ENCODE peak calls at places on chromosomes 3 and 15, in eight cellular contexts. Q, F, W, K, J, U, I and A are unnamed samples.

GRCh38 chr15:80706161-80706560 is 11.1 kb downstream of the ABHD17C start:
- DNase-seq in Q (no peak), F (no peak), W (no peak), K (no peak), J (no peak), U (no peak), I (no peak), A (no peak)

GRCh38 chr3:139481116-139481515 is 4.8 kb upstream of the RBP2 start:
- DNase-seq in Q (no peak), F (no peak), W (no peak), K (no peak), J (no peak), U (no peak), I (no peak), A (no peak)

GRCh38 chr3:16399473-16399872 is 114.0 kb downstream of the RFTN1 start:
- DNase-seq in Q (no peak), F (peak; percentile 71), W (no peak), K (peak; percentile 34), J (peak; percentile 38), U (peak; percentile 63), I (peak; percentile 9), A (no peak)

GRCh38 chr15:48565560-48566482 is 79.7 kb downstream of the FBN1 start:
- DNase-seq in Q (no peak), F (no peak), W (no peak), K (no peak), J (no peak), U (no peak), I (no peak), A (no peak)

GRCh38 chr15:71230303-71230702 is 115.0 kb downstream of the THSD4 start:
- DNase-seq in Q (no peak), F (peak; percentile 46), W (no peak), K (no peak), J (no peak), U (no peak), I (no peak), A (no peak)

GRCh38 chr3:167773584-167773983 is 38.1 kb downstream of the SERPINI1 start:
- DNase-seq in Q (no peak), F (no peak), W (no peak), K (no peak), J (no peak), U (no peak), I (no peak), A (no peak)

GRCh38 chr3:195039180-195039843 is 231.6 kb downstream of the XXYLT1 start:
- DNase-seq in Q (no peak), F (peak; percentile 25), W (no peak), K (no peak), J (no peak), U (no peak), I (no peak), A (no peak)

GRCh38 chr15:63509933-63510547 is 5.6 kb downstream of the USP3 start:
- DNase-seq in Q (no peak), F (no peak), W (no peak), K (no peak), J (no peak), U (no peak), I (no peak), A (no peak)

GRCh38 chr15:97126556-97127233 is 796.2 kb downstream of the NR2F2 start:
- DNase-seq in Q (no peak), F (no peak), W (no peak), K (no peak), J (no peak), U (no peak), I (no peak), A (no peak)

GRCh38 chr3:30658328-30659052 is 52.1 kb downstream of the TGFBR2 start:
- DNase-seq in Q (no peak), F (no peak), W (no peak), K (no peak), J (no peak), U (no peak), I (no peak), A (no peak)

GRCh38 chr3:171357721-171358120 is 102.5 kb downstream of the TNIK start:
- DNase-seq in Q (no peak), F (no peak), W (no peak), K (no peak), J (no peak), U (no peak), I (no peak), A (no peak)

GRCh38 chr3:57803647-57804081 is 47.6 kb downstream of the SLMAP start:
- DNase-seq in Q (no peak), F (no peak), W (no peak), K (no peak), J (peak; percentile 33), U (peak; percentile 17), I (peak; percentile 52), A (no peak)

GRCh38 chr15:68650901-68651709 is 72.3 kb downstream of the CORO2B start:
- DNase-seq in Q (peak; percentile 88), F (peak; percentile 77), W (peak; percentile 61), K (peak; percentile 78), J (peak; percentile 22), U (peak; percentile 62), I (peak; percentile 90), A (peak; percentile 76)

GRCh38 chr3:23992051-23992628 is 47.1 kb downstream of the NR1D2 start:
- DNase-seq in Q (no peak), F (no peak), W (no peak), K (no peak), J (no peak), U (no peak), I (no peak), A (no peak)

GRCh38 chr3:59265566-59265965 is 215.7 kb upstream of the CFAP20DC start:
- DNase-seq in Q (no peak), F (no peak), W (peak; percentile 48), K (no peak), J (no peak), U (peak; percentile 47), I (no peak), A (no peak)

GRCh38 chr3:50585919-50586762 is 16.8 kb downstream of the HEMK1 start:
- DNase-seq in Q (no peak), F (no peak), W (no peak), K (no peak), J (no peak), U (no peak), I (no peak), A (no peak)

GRCh38 chr3:50586763-50587070 is 17.4 kb downstream of the HEMK1 start:
- DNase-seq in Q (no peak), F (no peak), W (no peak), K (no peak), J (no peak), U (no peak), I (no peak), A (no peak)

GRCh38 chr3:50588759-50589433 is 19.6 kb downstream of the HEMK1 start:
- DNase-seq in Q (no peak), F (no peak), W (no peak), K (no peak), J (no peak), U (no peak), I (no peak), A (no peak)

GRCh38 chr3:50587806-50588758 is 18.8 kb downstream of the HEMK1 start:
- DNase-seq in Q (no peak), F (no peak), W (no peak), K (no peak), J (no peak), U (no peak), I (no peak), A (no peak)

GRCh38 chr3:50587373-50587772 is 18.1 kb downstream of the HEMK1 start:
- DNase-seq in Q (no peak), F (no peak), W (no peak), K (no peak), J (no peak), U (no peak), I (no peak), A (no peak)
- TF ChIP-seq POLR2A in Q (no peak), F (no peak), W (no peak), K (no peak), J (no peak), U (no peak), I (no peak), A (no peak)

DNA sequence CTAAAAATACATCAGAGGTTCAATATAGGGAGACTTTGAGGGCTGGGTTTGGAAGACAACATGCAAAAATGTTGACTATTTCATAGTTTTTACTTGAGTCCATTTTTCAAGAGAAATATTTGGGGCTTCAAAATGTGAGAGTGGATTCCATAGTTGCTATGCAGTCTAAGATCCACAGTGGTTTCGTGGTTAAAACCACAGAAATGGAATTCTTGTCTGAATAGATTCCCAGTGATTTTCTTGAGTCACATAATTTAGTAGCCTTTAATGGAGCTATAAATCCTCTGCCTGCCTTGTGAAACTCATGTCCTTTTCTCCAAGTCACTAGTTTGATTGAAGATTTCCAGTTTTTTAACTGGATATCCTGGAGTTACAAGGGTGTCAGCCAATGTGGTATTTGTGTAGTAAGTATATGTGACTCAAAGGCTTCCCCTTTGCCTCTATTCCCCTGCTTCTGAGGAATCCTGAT is 94.7 kb upstream of the RBMS3 start:
- DNase-seq in Q (no peak), F (no peak), W (no peak), K (no peak), J (no peak), U (no peak), I (no peak), A (no peak)
- H3K27ac ChIP-seq in Q (no peak overlapping the region), F (peak overlapping the region; percentile 22), W (no peak overlapping the region), K (no peak overlapping the region), J (peak overlapping the region; percentile 33), U (no peak overlapping the region), I (peak overlapping the region; percentile 55), A (no peak overlapping the region)

GRCh38 chr15:57406040-57406772 is 29.9 kb downstream of the CGNL1 start:
- DNase-seq in Q (no peak), F (no peak), W (no peak), K (no peak), J (no peak), U (no peak), I (no peak), A (no peak)

GRCh38 chr15:57403007-57403406 is 26.7 kb downstream of the CGNL1 start:
- DNase-seq in Q (no peak), F (no peak), W (no peak), K (no peak), J (no peak), U (no peak), I (no peak), A (no peak)

GRCh38 chr15:57403946-57404345 is 27.6 kb downstream of the CGNL1 start:
- DNase-seq in Q (no peak), F (no peak), W (no peak), K (no peak), J (no peak), U (no peak), I (no peak), A (no peak)

GRCh38 chr15:57403532-57403931 is 27.2 kb downstream of the CGNL1 start:
- DNase-seq in Q (no peak), F (no peak), W (no peak), K (no peak), J (no peak), U (no peak), I (no peak), A (no peak)

DNA sequence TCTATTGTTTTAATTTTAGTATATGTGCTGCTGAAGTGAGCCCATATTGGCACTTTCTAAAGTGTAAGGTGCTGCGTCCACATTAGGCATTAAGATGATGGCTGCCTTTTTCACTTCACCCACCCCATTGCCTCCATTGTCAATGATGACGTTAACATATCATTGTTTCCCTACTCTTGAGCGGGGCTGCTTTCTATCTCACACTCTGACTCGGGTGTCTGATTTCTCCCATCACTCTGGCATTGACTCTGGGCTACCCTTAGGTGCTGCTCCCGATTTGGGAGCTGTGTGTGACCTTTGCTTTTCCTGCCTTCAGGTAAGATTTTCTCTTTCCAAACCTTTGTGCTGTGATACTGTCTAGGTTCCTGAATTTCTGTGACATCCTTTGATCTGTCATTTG is 28.8 kb downstream of the CGNL1 start:
- DNase-seq in Q (no peak), F (no peak), W (no peak), K (no peak), J (no peak), U (no peak), I (no peak), A (no peak)
- TF ChIP-seq POLR2A in Q (no peak), F (no peak), W (no peak), K (no peak), J (no peak), U (no peak), I (no peak), A (no peak)

GRCh38 chr3:101851072-101851471 is 1.8 kb downstream of the NFKBIZ start:
- DNase-seq in Q (no peak), F (no peak), W (no peak), K (no peak), J (no peak), U (no peak), I (no peak), A (no peak)
- H3K27ac ChIP-seq in Q (peak overlapping the region; percentile 100), F (peak overlapping the region; percentile 96), W (peak overlapping the region; percentile 100), K (peak overlapping the region; percentile 95), J (peak overlapping the region; percentile 98), U (peak overlapping the region; percentile 99), I (peak overlapping the region; percentile 98), A (peak overlapping the region; percentile 94)